ENCODE peak calls at places on chromosome 14, in seven cellular contexts. B is tibial artery, L is tibial nerve, E is stomach, W is progenitor cell of endocrine pancreas, F is PC-3, U is endothelial cell. S is an unnamed sample.

GRCh38 chr14:99510556-99511139 is 29.4 kb downstream of the CCNK start:
- DNase-seq in W (no peak), E (no peak), B (no peak), F (no peak), U (no peak), L (no peak), S (peak; percentile 40)

GRCh38 chr14:92670177-92670576 is 78.2 kb downstream of the LGMN start:
- DNase-seq in B (no peak), F (peak; percentile 11), U (no peak), L (no peak), E (no peak), W (no peak), S (no peak)

GRCh38 chr14:73709904-73710469 is 4.2 kb downstream of the PNMA1 start:
- DNase-seq in U (no peak), E (no peak), F (no peak), W (no peak), L (no peak), B (no peak), S (peak; percentile 7)

GRCh38 chr14:55964081-55964480 is 154.1 kb upstream of the PELI2 start:
- DNase-seq in F (no peak), U (no peak), E (no peak), W (no peak), B (no peak), L (no peak), S (no peak)

GRCh38 chr14:28751467-28752058 is 15.0 kb upstream of the FOXG1 start:
- DNase-seq in U (peak; percentile 66), E (peak; percentile 39), L (no peak), F (peak; percentile 81), B (no peak), W (peak; percentile 32), S (no peak)

GRCh38 chr14:100065942-100066574 is 836 bp downstream of the EVL start:
- DNase-seq in F (no peak), B (no peak), E (peak; percentile 41), L (no peak), U (no peak), W (no peak), S (no peak)

GRCh38 chr14:85437143-85437542 is 92.8 kb upstream of the FLRT2 start:
- DNase-seq in L (no peak), E (no peak), B (no peak), W (no peak), U (no peak), F (peak; percentile 77), S (no peak)

GRCh38 chr14:90605430-90605829 is 208.6 kb downstream of the CALM1 start:
- DNase-seq in F (no peak), B (no peak), L (no peak), U (no peak), W (no peak), E (no peak), S (no peak)

GRCh38 chr14:57382283-57382682 is 8.1 kb upstream of the NAA30 start:
- DNase-seq in E (no peak), B (no peak), W (no peak), F (peak; percentile 99), U (no peak), L (no peak), S (no peak)

GRCh38 chr14:105412768-105413541 is 6.7 kb upstream of the MTA1 start:
- DNase-seq in E (no peak), L (no peak), B (no peak), W (no peak), U (no peak), F (no peak), S (no peak)

GRCh38 chr14:101216725-101217463 is 313.4 kb upstream of the RTL1 start:
- DNase-seq in U (no peak), W (no peak), F (no peak), B (no peak), L (no peak), E (no peak), S (peak; percentile 43)

GRCh38 chr14:105962532-105962931 is 436.1 kb downstream of the TMEM121 start:
- DNase-seq in L (no peak), U (no peak), E (no peak), F (no peak), B (no peak), W (no peak), S (no peak)

GRCh38 chr14:58625438-58625837 is 12.3 kb upstream of the DACT1 start:
- DNase-seq in B (no peak), E (no peak), U (no peak), W (no peak), L (no peak), F (no peak), S (no peak)

GRCh38 chr14:90726656-90727055 is 89.6 kb downstream of the TTC7B start:
- DNase-seq in F (peak; percentile 73), W (no peak), E (peak; percentile 35), U (no peak), B (peak; percentile 85), L (peak; percentile 54), S (no peak)

GRCh38 chr14:58832010-58832409 is 194.2 kb downstream of the DACT1 start:
- DNase-seq in W (no peak), B (no peak), F (peak; percentile 72), L (no peak), U (no peak), E (no peak), S (no peak)

GRCh38 chr14:101377069-101377468 is 184.2 kb upstream of the DIO3 start:
- DNase-seq in W (no peak), E (no peak), L (no peak), F (no peak), U (no peak), B (no peak), S (no peak)

GRCh38 chr14:29039171-29039570 is 272.6 kb downstream of the FOXG1 start:
- DNase-seq in W (no peak), U (no peak), E (no peak), F (peak; percentile 11), B (no peak), L (no peak), S (no peak)

GRCh38 chr14:103386632-103387329 is 1.6 kb downstream of the MARK3 start:
- DNase-seq in E (no peak), B (no peak), F (no peak), U (no peak), W (no peak), L (no peak), S (no peak)

GRCh38 chr14:74619672-74620131 is 7.7 kb upstream of the LTBP2 start:
- DNase-seq in B (peak; percentile 96), W (no peak), U (no peak), E (peak; percentile 53), F (peak; percentile 63), L (peak; percentile 86), S (no peak)

GRCh38 chr14:96102071-96102856 is 63.1 kb downstream of the C14orf132 start:
- DNase-seq in W (no peak), L (no peak), E (no peak), U (no peak), B (peak; percentile 7), F (no peak), S (no peak)

GRCh38 chr14:54564071-54564798 is 2.7 kb upstream of the SAMD4A start:
- DNase-seq in B (no peak), F (peak; percentile 86), L (no peak), W (no peak), U (no peak), E (no peak), S (no peak)

GRCh38 chr14:72476657-72477499 is 417.0 kb downstream of the DPF3 start:
- DNase-seq in L (no peak), F (no peak), W (no peak), U (no peak), B (no peak), E (no peak), S (no peak)

GRCh38 chr14:63039800-63040380 is 5.4 kb downstream of the KCNH5 start:
- DNase-seq in F (peak; percentile 86), W (no peak), U (no peak), B (no peak), E (no peak), L (no peak), S (no peak)

GRCh38 chr14:75279153-75279738 is 618 bp downstream of the FOS start:
- DNase-seq in W (no peak), L (peak; percentile 68), U (no peak), B (peak; percentile 95), E (no peak), F (no peak), S (no peak)

GRCh38 chr14:24185015-24185414 is 3.6 kb downstream of the IPO4 start:
- DNase-seq in W (no peak), U (no peak), F (no peak), E (no peak), L (no peak), B (no peak), S (no peak)
- TF ChIP-seq CTCF in W (no peak), U (no peak), F (no peak), E (no peak), L (no peak), B (no peak), S (no peak)

DNA sequence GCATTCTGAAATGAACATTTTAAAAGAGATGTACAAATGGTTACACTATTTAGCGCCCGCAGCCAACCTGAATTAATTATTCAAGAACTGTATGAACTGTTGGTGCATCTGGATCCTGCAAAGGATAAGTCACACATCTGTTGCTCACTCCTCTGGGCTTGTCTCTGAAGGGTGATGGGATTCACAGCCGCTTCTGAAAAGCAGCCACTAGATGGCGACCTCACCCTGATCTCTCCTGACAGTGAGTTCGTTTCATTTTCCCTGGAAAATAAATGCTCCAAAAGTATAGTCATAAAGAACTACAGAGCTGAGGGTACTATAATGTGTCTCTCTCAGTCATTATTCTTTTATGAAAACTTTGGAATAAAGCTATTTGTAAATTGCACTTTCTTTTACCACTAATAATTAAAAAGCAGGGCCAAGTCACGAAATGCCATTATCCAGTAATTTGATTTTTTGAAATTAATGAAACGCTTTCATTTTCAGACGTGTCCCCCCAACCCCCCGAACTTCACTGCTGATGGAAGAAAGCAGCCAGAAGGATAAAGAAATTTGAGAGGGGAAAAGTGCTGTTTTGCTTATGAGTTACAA is 789.6 kb downstream of the NRXN3 start:
- DNase-seq in F (peak; percentile 78), L (peak; percentile 52), E (peak; percentile 66), U (peak; percentile 74), W (peak; percentile 60), B (peak; percentile 77), S (peak; percentile 72)
- TF ChIP-seq CTCF in F (peak; percentile 93), L (peak; percentile 84), E (peak; percentile 47), U (peak; percentile 80), W (peak; percentile 92), B (peak; percentile 75), S (peak; percentile 96)

GRCh38 chr14:33839193-33840076 is 111.4 kb downstream of the EGLN3 start:
- DNase-seq in U (peak; percentile 67), W (peak; percentile 24), E (peak; percentile 54), B (no peak), F (peak; percentile 69), L (peak; percentile 39), S (no peak)
- TF ChIP-seq CTCF in U (peak; percentile 93), W (peak; percentile 82), E (peak; percentile 65), B (peak; percentile 79), F (peak; percentile 93), L (peak; percentile 59), S (peak; percentile 90)

GRCh38 chr14:37566811-37567371 is 28.2 kb downstream of the FOXA1 start:
- DNase-seq in E (no peak), B (no peak), U (no peak), W (no peak), F (peak; percentile 98), L (no peak), S (no peak)

GRCh38 chr14:37571391-37571790 is 23.7 kb downstream of the FOXA1 start:
- DNase-seq in F (no peak), W (no peak), U (no peak), B (no peak), E (no peak), L (no peak), S (no peak)

GRCh38 chr14:37569729-37570128 is 25.3 kb downstream of the FOXA1 start:
- DNase-seq in U (no peak), E (no peak), L (no peak), W (no peak), B (no peak), F (no peak), S (no peak)

GRCh38 chr14:37563189-37563588 is 31.9 kb downstream of the FOXA1 start:
- DNase-seq in F (no peak), W (no peak), L (no peak), E (no peak), U (no peak), B (no peak), S (no peak)

GRCh38 chr14:37565550-37565949 is 29.5 kb downstream of the FOXA1 start:
- DNase-seq in E (no peak), B (no peak), F (peak; percentile 59), W (no peak), L (no peak), U (no peak), S (no peak)
- TF ChIP-seq CTCF in E (no peak), B (no peak), F (peak; percentile 95), W (peak; percentile 65), L (no peak), U (peak; percentile 47), S (peak; percentile 50)